ENCODE peak calls at places on chromosome 16, in six cellular contexts. A is HepG2, K is H1, L is GM12891, W is GM12878, Y is K562. D is an unnamed sample.

GRCh38 chr16:15509593-15510520 is 75.5 kb downstream of the BMERB1 start:
- DNase-seq in Y (no peak), W (no peak), A (no peak), K (peak), L (no peak), D (no peak)

GRCh38 chr16:24626251-24626650 is 86.9 kb downstream of the RBBP6 start:
- DNase-seq in L (no peak), Y (no peak), K (no peak), A (no peak), W (no peak), D (no peak)

GRCh38 chr16:77843412-77843811 is 55.0 kb downstream of the VAT1L start:
- DNase-seq in A (no peak), Y (no peak), W (no peak), K (no peak), L (no peak), D (no peak)

GRCh38 chr16:87043273-87044030 is 273.7 kb downstream of the C16orf95 start:
- DNase-seq in A (no peak), L (no peak), Y (no peak), K (no peak), W (no peak), D (no peak)

GRCh38 chr16:10941127-10941933 is 938 bp downstream of the DEXI start:
- DNase-seq in K (no peak), A (no peak), Y (no peak), W (no peak), L (no peak), D (no peak)

GRCh38 chr16:73396556-73396955 is 348.6 kb upstream of the ZFHX3 start:
- DNase-seq in L (no peak), Y (no peak), W (no peak), A (no peak), K (no peak), D (no peak)

GRCh38 chr16:10988164-10988803 is 43.9 kb downstream of the CLEC16A start:
- DNase-seq in L (no peak), K (no peak), Y (peak), A (no peak), W (no peak), D (no peak)

GRCh38 chr16:27366687-27367462 is 35.1 kb upstream of the IL21R start:
- DNase-seq in A (no peak), Y (peak), K (no peak), L (no peak), W (no peak), D (no peak)

GRCh38 chr16:8798174-8798527 is 512 bp downstream of the PMM2 start:
- DNase-seq in Y (peak), L (no peak), A (peak), W (no peak), K (no peak), D (no peak)

GRCh38 chr16:75648265-75649076 is 898 bp downstream of the TERF2IP start:
- DNase-seq in L (peak), K (no peak), Y (peak), A (peak), W (no peak), D (peak)

GRCh38 chr16:4200781-4201137 is 41.1 kb downstream of the SRL start:
- DNase-seq in A (no peak), Y (no peak), K (no peak), L (no peak), W (no peak), D (no peak)

GRCh38 chr16:84520778-84521770 is 16.6 kb upstream of the MEAK7 start:
- DNase-seq in L (no peak), W (no peak), Y (no peak), K (no peak), A (no peak), D (no peak)

GRCh38 chr16:69187891-69188451 is 1.0 kb downstream of the SNTB2 start:
- DNase-seq in A (peak), W (no peak), Y (peak), L (no peak), K (no peak), D (peak)

GRCh38 chr16:20997147-20997546 is 96.6 kb downstream of the LYRM1 start:
- DNase-seq in L (no peak), K (no peak), W (no peak), Y (no peak), A (no peak), D (no peak)

GRCh38 chr16:70576431-70577255 is 53.0 kb downstream of the SF3B3 start:
- DNase-seq in K (no peak), A (peak), Y (no peak), W (peak), L (no peak), D (no peak)

GRCh38 chr16:84833142-84833495 is 13.3 kb downstream of the CRISPLD2 start:
- DNase-seq in K (no peak), L (no peak), A (no peak), W (no peak), Y (no peak), D (no peak)

GRCh38 chr16:5257462-5257861 is 159.9 kb upstream of the EEF2KMT start:
- DNase-seq in A (no peak), K (no peak), W (no peak), Y (no peak), L (no peak), D (no peak)

GRCh38 chr16:4402439-4403132 is 13.8 kb downstream of the CORO7 start:
- DNase-seq in L (peak), K (no peak), W (no peak), A (peak), Y (peak), D (peak)

GRCh38 chr16:85461814-85462404 is 151.2 kb upstream of the GSE1 start:
- DNase-seq in K (no peak), A (no peak), Y (peak), L (no peak), W (no peak), D (no peak)

GRCh38 chr16:10945065-10945787 is 862 bp downstream of the CLEC16A start:
- DNase-seq in A (no peak), W (no peak), L (no peak), K (no peak), Y (no peak), D (no peak)

GRCh38 chr16:19517424-19518089 is 4.3 kb downstream of the GDE1 start:
- DNase-seq in W (no peak), K (no peak), L (no peak), A (no peak), Y (peak), D (no peak)

GRCh38 chr16:53213542-53213941 is 158.8 kb downstream of the CHD9 start:
- DNase-seq in A (no peak), K (no peak), L (no peak), Y (no peak), W (no peak), D (no peak)

GRCh38 chr16:70656065-70656711 is 9.8 kb downstream of the IL34 start:
- DNase-seq in K (no peak), W (no peak), Y (no peak), L (no peak), A (no peak), D (no peak)

GRCh38 chr16:57471852-57472664 is 9.6 kb downstream of the POLR2C start:
- DNase-seq in W (no peak), Y (no peak), K (no peak), L (no peak), A (peak), D (no peak)

GRCh38 chr16:57324649-57325223 is 33.8 kb upstream of the CCL22 start:
- DNase-seq in W (no peak), K (no peak), A (no peak), L (no peak), Y (no peak), D (no peak)

GRCh38 chr16:89705006-89705405 is 3.5 kb upstream of the SPATA2L start:
- DNase-seq in L (no peak), Y (no peak), W (no peak), A (no peak), K (no peak), D (no peak)

GRCh38 chr16:53434436-53435065 is at the start of gene RBL2:
- DNase-seq in A (peak), Y (peak), L (peak), W (no peak), K (no peak), D (peak)

GRCh38 chr16:83355570-83356218 is 452.1 kb upstream of the HSBP1 start:
- DNase-seq in K (no peak), Y (no peak), W (no peak), L (no peak), A (no peak), D (no peak)
- TF ChIP-seq TAF1 in K (no peak), Y (no peak), W (no peak), L (no peak), A (no peak), D (no peak)

GRCh38 chr16:67202956-67203493 is 4.1 kb downstream of the ELMO3 start:
- DNase-seq in L (no peak), Y (no peak), K (no peak), W (no peak), A (no peak), D (no peak)

GRCh38 chr16:67201411-67202345 is 2.7 kb downstream of the ELMO3 start:
- DNase-seq in Y (no peak), W (no peak), A (no peak), L (no peak), K (no peak), D (no peak)

GRCh38 chr16:67206129-67206837 is 7.4 kb downstream of the ELMO3 start:
- DNase-seq in K (no peak), Y (no peak), L (no peak), W (no peak), A (no peak), D (no peak)

GRCh38 chr16:67202426-67202825 is 3.5 kb downstream of the ELMO3 start:
- DNase-seq in K (no peak), A (no peak), W (no peak), L (no peak), Y (no peak), D (no peak)

DNA sequence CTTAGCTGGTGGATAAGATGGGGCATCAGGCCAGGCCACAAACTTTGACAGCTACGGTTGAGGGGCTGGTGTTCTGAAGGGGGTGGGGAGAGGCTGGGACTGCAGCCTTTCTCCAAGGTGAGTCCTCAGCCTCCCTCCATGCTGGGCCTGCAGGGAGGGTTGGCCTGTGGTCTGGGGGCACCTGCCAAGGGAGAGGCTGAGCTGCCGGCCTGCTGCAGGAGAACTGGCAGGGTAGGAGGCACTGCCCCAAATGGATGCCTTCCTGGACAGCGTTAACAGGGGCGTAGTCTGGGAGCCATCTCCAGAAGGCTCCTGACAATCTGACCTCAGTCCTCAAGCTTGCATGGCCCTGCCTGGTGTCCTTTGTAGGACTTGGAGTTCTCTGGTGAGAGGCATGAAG is 5.1 kb downstream of the ELMO3 start:
- DNase-seq in W (no peak), K (no peak), A (no peak), L (no peak), Y (no peak), D (no peak)
- TF ChIP-seq POLR2AphosphoS5 in W (no peak), K (no peak), A (no peak), L (no peak), Y (no peak), D (no peak)

GRCh38 chr16:67924140-67924906 is 7.3 kb downstream of the CTRL start:
- DNase-seq in W (no peak), L (no peak), Y (no peak), K (no peak), A (no peak), D (no peak)
- TF ChIP-seq POLR2A in W (peak), L (no peak), Y (no peak), K (no peak), A (no peak), D (no peak)

GRCh38 chr16:83403751-83404150 is 404.0 kb upstream of the HSBP1 start:
- DNase-seq in A (no peak), L (no peak), Y (no peak), K (no peak), W (no peak), D (no peak)
- TF ChIP-seq TAF1 in A (no peak), L (no peak), Y (no peak), K (no peak), W (no peak), D (no peak)

GRCh38 chr16:51245306-51245705 is 94.2 kb upstream of the SALL1 start:
- DNase-seq in W (no peak), Y (no peak), A (no peak), K (no peak), L (no peak), D (no peak)

GRCh38 chr16:51242281-51242994 is 91.4 kb upstream of the SALL1 start:
- DNase-seq in Y (no peak), K (no peak), W (no peak), L (no peak), A (no peak), D (no peak)

GRCh38 chr16:51239196-51239595 is 88.1 kb upstream of the SALL1 start:
- DNase-seq in A (no peak), K (no peak), Y (no peak), W (no peak), L (no peak), D (no peak)

GRCh38 chr16:51248217-51248616 is 97.1 kb upstream of the SALL1 start:
- DNase-seq in W (no peak), K (no peak), Y (no peak), A (no peak), L (no peak), D (no peak)

GRCh38 chr16:51243836-51244483 is 92.9 kb upstream of the SALL1 start:
- DNase-seq in K (no peak), W (no peak), A (peak), L (no peak), Y (no peak), D (no peak)
- TF ChIP-seq POLR2AphosphoS5 in K (no peak), W (no peak), A (no peak), L (no peak), Y (no peak), D (no peak)